ENCODE peak calls at places on chromosomes 1 and 21, in five cellular contexts. X, S, O, V and Y are unnamed samples.

GRCh38 chr1:58183286-58183685 is 363.2 kb downstream of the OMA1 start:
- DNase-seq in X (no peak), S (no peak), O (no peak), V (no peak), Y (no peak)

GRCh38 chr1:58768971-58769808 is 14.7 kb downstream of the JUN start:
- DNase-seq in X (no peak), S (peak), O (peak), V (peak), Y (peak)

GRCh38 chr1:77889240-77889637 is 815 bp downstream of the NEXN start:
- DNase-seq in X (no peak), S (no peak), O (no peak), V (peak), Y (no peak)

GRCh38 chr1:25784575-25785051 is 15.4 kb upstream of the SELENON start:
- DNase-seq in X (no peak), S (no peak), O (no peak), V (peak), Y (no peak)

GRCh38 chr1:43951021-43951985 is 4.6 kb downstream of the IPO13 start:
- DNase-seq in X (no peak), S (no peak), O (no peak), V (peak), Y (no peak)

GRCh38 chr1:101438359-101438758 is 201.5 kb downstream of the S1PR1 start:
- DNase-seq in X (no peak), S (no peak), O (no peak), V (peak), Y (no peak)

GRCh38 chr1:7824701-7825100 is 28.2 kb downstream of the UTS2 start:
- DNase-seq in X (no peak), S (no peak), O (no peak), V (no peak), Y (no peak)

GRCh38 chr1:17377325-17377953 is 5.4 kb downstream of the PADI6 start:
- DNase-seq in X (no peak), S (no peak), O (no peak), V (no peak), Y (no peak)

DNA sequence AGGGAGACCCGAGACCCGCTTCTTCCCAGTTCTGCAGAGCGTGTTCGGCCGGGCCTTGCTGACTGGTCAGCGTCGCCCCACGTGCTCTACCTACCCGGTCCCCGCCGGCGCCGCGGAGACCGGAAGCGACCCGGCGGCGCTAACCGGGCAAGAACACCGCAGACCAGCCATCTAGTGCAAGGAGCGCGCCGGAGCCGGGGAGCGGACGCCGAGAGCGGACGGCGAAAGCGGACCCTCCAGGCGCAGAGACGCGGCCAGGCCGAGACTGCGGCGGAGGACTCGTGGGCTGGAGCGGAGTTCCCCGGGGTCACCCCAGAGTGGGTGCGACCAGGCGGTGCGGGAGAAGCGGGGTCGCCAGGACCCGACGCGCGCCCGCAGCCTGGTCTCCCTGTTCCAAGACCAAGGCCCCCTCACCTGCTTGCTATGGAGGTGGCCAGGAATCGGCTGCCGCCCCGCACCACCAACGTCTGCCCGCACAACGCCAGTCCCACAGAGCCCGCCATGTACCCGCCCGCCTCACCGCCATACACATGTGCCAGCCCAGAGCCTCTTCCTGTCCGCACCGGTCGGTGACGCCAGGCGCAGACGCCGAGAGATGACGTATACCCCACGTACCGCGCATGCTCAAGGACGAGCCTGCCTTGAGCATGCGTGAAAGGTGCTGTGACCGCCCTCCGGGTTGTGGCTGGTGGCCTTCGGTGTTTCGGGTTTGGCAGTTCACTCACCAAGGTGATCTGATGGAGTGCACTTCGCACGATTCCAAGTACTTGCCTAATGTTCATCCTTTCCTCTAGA is at the start of gene WDR4:
- DNase-seq in X (peak), S (peak), O (peak), V (peak), Y (peak)
- TF ChIP-seq CTCF in X (no peak), S (no peak), O (no peak), V (no peak), Y (no peak)

GRCh38 chr1:155507960-155508359 is 54.6 kb downstream of the ASH1L start:
- DNase-seq in X (no peak), S (no peak), O (no peak), V (no peak), Y (no peak)

GRCh38 chr1:155514582-155515187 is 47.9 kb downstream of the ASH1L start:
- DNase-seq in X (no peak), S (no peak), O (no peak), V (no peak), Y (no peak)

GRCh38 chr1:155509064-155509463 is 53.5 kb downstream of the ASH1L start:
- DNase-seq in X (no peak), S (no peak), O (no peak), V (no peak), Y (no peak)

GRCh38 chr1:155518484-155518883 is 44.1 kb downstream of the ASH1L start:
- DNase-seq in X (no peak), S (no peak), O (no peak), V (no peak), Y (no peak)

DNA sequence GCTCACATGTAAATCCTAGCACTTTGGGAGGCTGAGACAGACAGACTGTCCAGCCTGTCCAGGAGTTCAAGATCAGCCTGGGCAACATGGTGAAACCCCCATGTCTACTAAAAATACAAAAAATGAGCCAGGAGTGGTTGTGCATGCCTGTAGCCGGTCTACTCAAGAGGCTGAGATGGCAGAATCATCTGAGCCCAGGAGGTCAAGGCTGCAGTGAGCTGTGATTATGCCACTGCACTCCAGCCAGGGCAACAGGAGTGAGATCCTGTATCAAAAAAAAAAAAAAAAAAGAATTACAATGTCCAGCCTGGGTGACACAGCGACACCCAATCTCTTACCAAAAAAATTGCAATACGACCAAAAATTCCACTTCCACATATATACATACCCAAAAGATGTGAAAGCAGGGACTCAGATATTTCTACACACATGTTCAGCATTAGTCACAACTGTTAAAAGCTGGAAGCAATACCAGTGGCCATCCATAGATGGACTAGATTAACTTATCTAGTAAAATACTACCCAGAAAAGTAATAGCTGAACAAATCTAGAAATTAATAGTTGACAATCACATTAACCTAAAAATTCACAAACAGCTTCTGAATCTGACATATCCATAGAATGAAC is 49.2 kb downstream of the ASH1L start:
- DNase-seq in X (no peak), S (no peak), O (no peak), V (peak), Y (no peak)
- TF ChIP-seq CTCF in X (peak), S (no peak), O (no peak), V (peak), Y (no peak)

GRCh38 chr21:33975548-33976081 is 60.0 kb upstream of the ATP5PO start:
- DNase-seq in X (no peak), S (no peak), O (peak), V (peak), Y (no peak)
- TF ChIP-seq CTCF in X (no peak), S (no peak), O (no peak), V (no peak), Y (no peak)

GRCh38 chr1:209769956-209770355 is 14.1 kb downstream of the TRAF3IP3 start:
- DNase-seq in X (no peak), S (no peak), O (no peak), V (no peak), Y (no peak)
- TF ChIP-seq CTCF in X (no peak), S (no peak), O (no peak), V (no peak), Y (no peak)

DNA sequence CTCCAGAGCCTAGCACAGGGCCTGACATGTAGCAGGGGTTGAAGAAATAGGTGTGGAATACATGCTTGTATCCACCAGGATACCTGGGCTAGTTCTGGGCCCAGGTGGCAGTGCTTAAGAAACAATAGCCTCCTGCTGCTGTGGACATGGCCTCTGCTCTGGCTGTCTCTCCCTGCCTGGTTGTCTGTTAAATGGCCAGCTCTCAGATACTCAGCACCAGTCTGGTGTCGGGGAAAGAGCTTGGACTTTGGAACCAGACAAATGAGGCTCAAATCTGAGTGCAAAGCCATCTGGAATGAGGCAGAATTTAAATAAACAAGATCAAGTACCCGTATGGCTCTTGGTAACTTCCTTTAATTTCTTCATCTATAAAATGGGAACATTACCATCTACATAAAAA is 31.5 kb downstream of the SESN2 start:
- DNase-seq in X (no peak), S (no peak), O (peak), V (no peak), Y (no peak)
- TF ChIP-seq CTCF in X (no peak), S (no peak), O (no peak), V (no peak), Y (no peak)

GRCh38 chr1:12485231-12486172 is 132.5 kb downstream of the DHRS3 start:
- DNase-seq in X (no peak), S (no peak), O (no peak), V (peak), Y (no peak)

GRCh38 chr1:12487520-12487919 is 130.5 kb downstream of the DHRS3 start:
- DNase-seq in X (no peak), S (no peak), O (no peak), V (no peak), Y (no peak)

GRCh38 chr1:12488666-12489354 is 129.2 kb downstream of the DHRS3 start:
- DNase-seq in X (no peak), S (no peak), O (no peak), V (peak), Y (no peak)

GRCh38 chr1:12482999-12483398 is 135.0 kb downstream of the DHRS3 start:
- DNase-seq in X (no peak), S (no peak), O (no peak), V (no peak), Y (no peak)

DNA sequence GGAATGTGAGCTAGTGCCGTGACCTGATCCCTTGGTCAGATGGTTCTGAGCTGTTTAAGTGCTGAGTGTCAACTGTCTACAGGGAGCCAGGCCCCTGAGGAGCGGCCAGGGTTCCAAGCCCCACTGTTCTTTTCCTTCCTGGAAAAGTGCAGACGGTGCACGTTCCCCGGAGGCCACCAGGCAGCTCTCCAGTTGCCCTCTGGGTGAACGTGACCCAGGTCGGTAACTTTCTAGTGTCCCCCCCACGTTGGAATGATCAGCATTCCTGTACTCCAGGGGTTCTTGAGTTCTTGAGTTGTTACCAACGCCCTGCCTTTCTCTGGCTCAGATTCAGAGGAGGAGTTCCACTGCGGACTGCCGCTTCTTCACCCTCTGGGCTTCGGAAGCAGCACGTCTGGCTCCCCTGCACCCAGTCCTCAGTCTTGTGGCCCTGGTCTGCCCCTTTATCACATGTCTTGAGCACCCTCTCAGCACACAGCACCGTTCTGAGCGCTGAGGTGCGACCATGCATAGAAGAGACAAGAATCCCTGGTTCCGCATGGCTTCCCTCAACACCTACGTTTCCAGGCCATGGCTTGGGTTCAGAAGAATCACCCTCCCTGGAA is 131.5 kb downstream of the DHRS3 start:
- DNase-seq in X (no peak), S (peak), O (no peak), V (no peak), Y (no peak)
- TF ChIP-seq CTCF in X (no peak), S (no peak), O (no peak), V (no peak), Y (no peak)

GRCh38 chr1:6603851-6604558 is 1.3 kb upstream of the KLHL21 start:
- DNase-seq in X (no peak), S (peak), O (peak), V (peak), Y (peak)
- TF ChIP-seq CTCF in X (peak), S (peak), O (peak), V (no peak), Y (no peak)